ENCODE peak calls at places on chromosome 9, in five cellular contexts. One of them, this sample, is unnamed.

GRCh38 chr9:6383551-6384225 is 29.3 kb upstream of the UHRF2 start:
- DNase-seq in HCT116: no peak
- DNase-seq in H1: no peak
- DNase-seq in GM12878: no peak
- DNase-seq in SK-N-SH: no peak
- DNase-seq in this sample: no peak

GRCh38 chr9:131899248-131899882 is 159.5 kb upstream of the RAPGEF1 start:
- DNase-seq in H1: no peak
- DNase-seq in SK-N-SH: no peak
- DNase-seq in GM12878: no peak
- DNase-seq in HCT116: no peak
- DNase-seq in this sample: no peak

GRCh38 chr9:100088202-100088601 is 10.6 kb downstream of the ERP44 start:
- DNase-seq in GM12878: no peak
- DNase-seq in H1: no peak
- DNase-seq in HCT116: no peak
- DNase-seq in SK-N-SH: no peak
- DNase-seq in this sample: no peak

GRCh38 chr9:128106940-128107259 is 20.6 kb downstream of the PTGES2 start:
- DNase-seq in SK-N-SH: no peak
- DNase-seq in GM12878: no peak
- DNase-seq in H1: no peak
- DNase-seq in HCT116: no peak
- DNase-seq in this sample: no peak

GRCh38 chr9:95609426-95609825 is 92.7 kb upstream of the PTCH1 start:
- DNase-seq in HCT116: no peak
- DNase-seq in H1: no peak
- DNase-seq in SK-N-SH: no peak
- DNase-seq in GM12878: no peak
- DNase-seq in this sample: no peak

GRCh38 chr9:83266618-83267543 is 203.9 kb upstream of the RASEF start:
- DNase-seq in HCT116: no peak
- DNase-seq in GM12878: no peak
- DNase-seq in SK-N-SH: no peak
- DNase-seq in H1: no peak
- DNase-seq in this sample: peak

GRCh38 chr9:136089697-136090045 is 5.4 kb downstream of the NACC2 start:
- DNase-seq in SK-N-SH: peak
- DNase-seq in H1: no peak
- DNase-seq in HCT116: no peak
- DNase-seq in GM12878: no peak
- DNase-seq in this sample: peak

GRCh38 chr9:118003240-118003639 is 299.0 kb downstream of the TLR4 start:
- DNase-seq in SK-N-SH: no peak
- DNase-seq in GM12878: no peak
- DNase-seq in H1: no peak
- DNase-seq in HCT116: no peak
- DNase-seq in this sample: no peak

GRCh38 chr9:33187519-33188218 is 20.5 kb upstream of the B4GALT1 start:
- DNase-seq in H1: no peak
- DNase-seq in HCT116: no peak
- DNase-seq in GM12878: no peak
- DNase-seq in SK-N-SH: no peak
- DNase-seq in this sample: no peak

GRCh38 chr9:86675805-86676204 is 271.5 kb downstream of the GAS1 start:
- DNase-seq in GM12878: no peak
- DNase-seq in HCT116: no peak
- DNase-seq in SK-N-SH: no peak
- DNase-seq in H1: no peak
- DNase-seq in this sample: no peak

GRCh38 chr9:18492612-18493011 is 18.7 kb downstream of the ADAMTSL1 start:
- DNase-seq in HCT116: no peak
- DNase-seq in SK-N-SH: no peak
- DNase-seq in H1: no peak
- DNase-seq in GM12878: no peak
- DNase-seq in this sample: no peak

GRCh38 chr9:16848189-16848588 is 22.3 kb downstream of the BNC2 start:
- DNase-seq in HCT116: no peak
- DNase-seq in SK-N-SH: no peak
- DNase-seq in H1: no peak
- DNase-seq in GM12878: no peak
- DNase-seq in this sample: no peak

DNA sequence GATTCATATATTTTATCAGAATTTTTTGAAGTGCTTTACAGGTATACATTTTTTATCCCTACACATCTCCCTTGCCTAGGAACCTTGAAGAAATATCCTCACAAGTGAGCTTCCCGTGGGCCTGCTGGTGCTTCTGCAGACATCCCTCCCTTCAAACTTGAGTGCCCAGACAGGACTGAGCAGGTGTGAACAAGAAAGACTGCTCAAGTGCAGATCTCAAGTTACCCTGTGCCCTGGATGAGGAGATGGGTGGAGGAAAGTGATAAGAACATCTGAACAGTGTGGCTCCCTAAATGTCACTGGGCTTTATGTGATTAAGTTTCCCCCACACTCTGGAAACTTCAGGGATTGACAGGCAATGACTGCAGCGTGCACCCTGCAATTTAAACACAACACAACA is 209.8 kb downstream of the TLE1 start:
- DNase-seq in H1: no peak
- DNase-seq in GM12878: no peak
- DNase-seq in HCT116: no peak
- DNase-seq in SK-N-SH: no peak
- DNase-seq in this sample: no peak
- TF ChIP-seq JUND in H1: no peak
- TF ChIP-seq JUND in GM12878: no peak
- TF ChIP-seq JUND in HCT116: no peak
- TF ChIP-seq JUND in SK-N-SH: no peak
- TF ChIP-seq JUND in this sample: no peak

GRCh38 chr9:92771309-92771708 is 6.7 kb upstream of the BICD2 start:
- DNase-seq in GM12878: no peak
- DNase-seq in HCT116: no peak
- DNase-seq in SK-N-SH: no peak
- DNase-seq in H1: no peak
- DNase-seq in this sample: no peak

GRCh38 chr9:92773810-92774209 is 9.2 kb upstream of the BICD2 start:
- DNase-seq in HCT116: no peak
- DNase-seq in SK-N-SH: no peak
- DNase-seq in H1: no peak
- DNase-seq in GM12878: no peak
- DNase-seq in this sample: no peak

GRCh38 chr9:92770005-92770995 is 5.7 kb upstream of the BICD2 start:
- DNase-seq in GM12878: no peak
- DNase-seq in SK-N-SH: no peak
- DNase-seq in H1: no peak
- DNase-seq in HCT116: no peak
- DNase-seq in this sample: no peak

GRCh38 chr9:92775466-92775865 is 10.8 kb upstream of the BICD2 start:
- DNase-seq in SK-N-SH: no peak
- DNase-seq in GM12878: no peak
- DNase-seq in H1: no peak
- DNase-seq in HCT116: no peak
- DNase-seq in this sample: no peak

DNA sequence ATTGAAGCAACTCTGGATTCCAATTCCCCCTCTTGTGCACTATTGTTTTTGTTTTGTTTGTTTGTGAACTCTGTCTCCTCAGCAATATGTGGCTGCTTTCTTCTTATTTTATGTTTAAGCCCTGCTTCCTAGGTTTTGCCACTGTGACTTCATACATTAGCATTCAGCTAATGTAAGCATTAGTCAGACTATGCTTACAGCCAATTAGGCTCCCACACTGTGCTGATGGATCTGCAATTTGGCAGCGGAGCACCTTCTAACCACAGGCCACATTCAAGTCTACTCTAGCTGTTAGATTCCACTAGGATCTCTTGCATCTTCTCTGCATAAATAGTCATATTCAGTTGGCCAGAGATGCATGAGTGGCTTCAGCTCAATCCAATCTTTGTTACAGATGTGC is 9.6 kb upstream of the BICD2 start:
- DNase-seq in SK-N-SH: no peak
- DNase-seq in GM12878: no peak
- DNase-seq in H1: no peak
- DNase-seq in HCT116: no peak
- DNase-seq in this sample: no peak
- TF ChIP-seq JUND in SK-N-SH: no peak
- TF ChIP-seq JUND in GM12878: no peak
- TF ChIP-seq JUND in H1: no peak
- TF ChIP-seq JUND in HCT116: no peak
- TF ChIP-seq JUND in this sample: no peak

GRCh38 chr9:20620658-20621552 is 1.4 kb downstream of the MLLT3 start:
- DNase-seq in HCT116: no peak
- DNase-seq in SK-N-SH: peak
- DNase-seq in GM12878: no peak
- DNase-seq in H1: no peak
- DNase-seq in this sample: no peak

GRCh38 chr9:20622330-20623020 is at the start of gene MLLT3:
- DNase-seq in SK-N-SH: peak
- DNase-seq in HCT116: peak
- DNase-seq in GM12878: peak
- DNase-seq in H1: peak
- DNase-seq in this sample: peak

GRCh38 chr9:20623748-20624124 is 1.4 kb upstream of the MLLT3 start:
- DNase-seq in HCT116: no peak
- DNase-seq in SK-N-SH: no peak
- DNase-seq in H1: no peak
- DNase-seq in GM12878: no peak
- DNase-seq in this sample: no peak

GRCh38 chr9:20623021-20623747 is 885 bp upstream of the MLLT3 start:
- DNase-seq in SK-N-SH: no peak
- DNase-seq in H1: no peak
- DNase-seq in HCT116: no peak
- DNase-seq in GM12878: no peak
- DNase-seq in this sample: no peak

DNA sequence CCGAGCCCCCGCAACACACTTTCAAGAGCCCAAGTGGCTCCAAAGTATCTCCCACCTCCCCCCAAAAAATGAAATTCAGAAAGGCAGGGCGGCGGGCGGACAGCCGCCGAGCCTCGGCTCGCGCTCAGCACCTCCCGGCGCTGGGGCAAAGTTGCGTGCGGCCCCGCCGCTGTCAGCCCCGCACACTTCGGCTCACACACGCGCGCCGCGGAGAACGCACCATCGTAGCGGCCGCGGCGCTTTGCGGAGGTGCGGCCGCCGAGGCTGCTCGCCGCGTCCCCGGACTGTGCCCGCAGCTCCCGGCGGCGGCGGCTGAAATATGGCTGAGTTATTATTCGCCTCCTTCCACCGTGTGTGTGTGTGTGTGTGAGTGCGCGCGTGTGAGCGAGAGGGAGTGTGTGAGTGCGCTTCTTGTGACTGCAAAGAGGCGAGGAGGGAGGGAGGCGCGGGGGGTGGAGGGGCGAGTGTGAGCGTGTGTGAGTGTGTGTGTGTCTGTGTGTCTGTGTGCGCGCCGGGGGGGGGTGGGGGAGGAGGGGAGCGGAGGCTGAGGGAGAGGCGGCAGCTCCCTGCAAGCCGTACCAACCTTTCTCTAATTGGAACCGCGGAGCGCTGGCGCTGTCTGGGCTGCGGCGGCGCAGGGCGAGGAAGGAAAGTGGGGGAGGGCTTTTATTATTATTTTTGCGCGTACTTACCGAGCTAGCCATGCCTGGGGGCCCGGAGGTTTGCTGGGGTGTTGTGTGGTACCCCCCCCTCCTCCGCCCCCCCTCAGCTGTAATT is 558 bp downstream of the MLLT3 start:
- DNase-seq in GM12878: no peak
- DNase-seq in H1: no peak
- DNase-seq in SK-N-SH: peak
- DNase-seq in HCT116: no peak
- DNase-seq in this sample: peak
- TF ChIP-seq JUND in GM12878: no peak
- TF ChIP-seq JUND in H1: no peak
- TF ChIP-seq JUND in SK-N-SH: no peak
- TF ChIP-seq JUND in HCT116: no peak
- TF ChIP-seq JUND in this sample: no peak

GRCh38 chr9:129894106-129894823 is 59.0 kb downstream of the USP20 start:
- DNase-seq in H1: no peak
- DNase-seq in GM12878: peak
- DNase-seq in HCT116: no peak
- DNase-seq in SK-N-SH: no peak
- DNase-seq in this sample: no peak

GRCh38 chr9:129897263-129897662 is 62.0 kb downstream of the USP20 start:
- DNase-seq in GM12878: no peak
- DNase-seq in H1: no peak
- DNase-seq in HCT116: no peak
- DNase-seq in SK-N-SH: no peak
- DNase-seq in this sample: no peak

GRCh38 chr9:129899620-129900019 is 64.4 kb downstream of the USP20 start:
- DNase-seq in SK-N-SH: no peak
- DNase-seq in H1: no peak
- DNase-seq in HCT116: no peak
- DNase-seq in GM12878: no peak
- DNase-seq in this sample: no peak

GRCh38 chr9:129898205-129898604 is 62.9 kb downstream of the USP20 start:
- DNase-seq in HCT116: no peak
- DNase-seq in SK-N-SH: no peak
- DNase-seq in GM12878: no peak
- DNase-seq in H1: no peak
- DNase-seq in this sample: peak

GRCh38 chr9:129895376-129896268 is 60.4 kb downstream of the USP20 start:
- DNase-seq in GM12878: no peak
- DNase-seq in HCT116: no peak
- DNase-seq in SK-N-SH: no peak
- DNase-seq in H1: no peak
- DNase-seq in this sample: no peak
- TF ChIP-seq JUND in GM12878: no peak
- TF ChIP-seq JUND in HCT116: no peak
- TF ChIP-seq JUND in SK-N-SH: no peak
- TF ChIP-seq JUND in H1: no peak
- TF ChIP-seq JUND in this sample: no peak

GRCh38 chr9:71795097-71795807 is 26.9 kb upstream of the CEMIP2 start:
- DNase-seq in GM12878: peak
- DNase-seq in HCT116: no peak
- DNase-seq in H1: no peak
- DNase-seq in SK-N-SH: no peak
- DNase-seq in this sample: no peak
- TF ChIP-seq JUND in GM12878: no peak
- TF ChIP-seq JUND in HCT116: no peak
- TF ChIP-seq JUND in H1: no peak
- TF ChIP-seq JUND in SK-N-SH: no peak
- TF ChIP-seq JUND in this sample: no peak

DNA sequence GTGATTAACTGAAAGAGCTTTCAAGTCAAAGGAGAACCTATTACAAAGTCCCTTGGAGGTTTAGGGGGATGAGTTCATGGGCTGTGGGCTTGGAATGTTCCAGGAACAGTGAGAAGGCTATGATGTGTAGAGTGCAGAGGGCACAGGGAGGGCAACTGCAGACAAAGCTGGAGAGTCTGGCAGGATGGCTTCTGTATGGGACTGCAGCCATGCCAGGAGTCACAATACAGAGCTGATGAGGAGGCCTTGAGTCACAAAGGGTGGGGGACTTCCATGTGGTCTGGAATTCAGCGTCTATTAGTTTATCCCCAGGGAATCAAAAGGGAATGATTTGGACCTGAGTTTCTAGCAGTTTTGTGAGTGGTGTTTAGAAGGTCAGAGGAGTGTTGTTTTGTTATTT is 14.4 kb upstream of the TEK start:
- DNase-seq in H1: no peak
- DNase-seq in GM12878: no peak
- DNase-seq in HCT116: no peak
- DNase-seq in SK-N-SH: no peak
- DNase-seq in this sample: no peak
- TF ChIP-seq JUND in H1: no peak
- TF ChIP-seq JUND in GM12878: no peak
- TF ChIP-seq JUND in HCT116: no peak
- TF ChIP-seq JUND in SK-N-SH: no peak
- TF ChIP-seq JUND in this sample: no peak

This sample was measured in T47D.